ENCODE peak calls at places on chromosomes 16 and 17, in eight cellular contexts. One of them, this sample, is unnamed.

GRCh38 chr16:23302045-23302956 is at the start of gene SCNN1B:
- DNase-seq in gastrocnemius medialis: no peak
- DNase-seq in thoracic aorta: no peak
- DNase-seq in caudate nucleus: no peak
- DNase-seq in tibial artery: no peak
- DNase-seq in ascending aorta: no peak
- DNase-seq in WERI-Rb-1: peak; percentile 51
- DNase-seq in pancreas: peak; percentile 34
- DNase-seq in this sample: no peak

GRCh38 chr16:19883296-19883951 is 1.2 kb downstream of the GPRC5B start:
- DNase-seq in pancreas: peak; percentile 53
- DNase-seq in WERI-Rb-1: no peak
- DNase-seq in thoracic aorta: no peak
- DNase-seq in caudate nucleus: peak; percentile 89
- DNase-seq in gastrocnemius medialis: peak; percentile 67
- DNase-seq in ascending aorta: no peak
- DNase-seq in tibial artery: peak; percentile 35
- DNase-seq in this sample: peak; percentile 62

GRCh38 chr17:37847102-37847501 is 77.1 kb upstream of the TBC1D3K start:
- DNase-seq in caudate nucleus: no peak
- DNase-seq in WERI-Rb-1: no peak
- DNase-seq in thoracic aorta: no peak
- DNase-seq in gastrocnemius medialis: no peak
- DNase-seq in pancreas: no peak
- DNase-seq in ascending aorta: no peak
- DNase-seq in tibial artery: no peak
- DNase-seq in this sample: no peak

GRCh38 chr16:3190949-3191353 is 2.9 kb downstream of the OR1F1 start:
- DNase-seq in thoracic aorta: no peak
- DNase-seq in caudate nucleus: no peak
- DNase-seq in ascending aorta: no peak
- DNase-seq in gastrocnemius medialis: no peak
- DNase-seq in tibial artery: no peak
- DNase-seq in WERI-Rb-1: no peak
- DNase-seq in pancreas: no peak
- DNase-seq in this sample: no peak

GRCh38 chr17:16521070-16521727 is 29.2 kb upstream of the LRRC75A start:
- DNase-seq in tibial artery: peak; percentile 57
- DNase-seq in WERI-Rb-1: peak; percentile 71
- DNase-seq in thoracic aorta: no peak
- DNase-seq in ascending aorta: no peak
- DNase-seq in gastrocnemius medialis: peak; percentile 60
- DNase-seq in pancreas: peak; percentile 73
- DNase-seq in caudate nucleus: no peak
- DNase-seq in this sample: peak; percentile 73

GRCh38 chr16:81367821-81368220 is 53.1 kb downstream of the GAN start:
- DNase-seq in caudate nucleus: no peak
- DNase-seq in WERI-Rb-1: no peak
- DNase-seq in gastrocnemius medialis: no peak
- DNase-seq in thoracic aorta: no peak
- DNase-seq in ascending aorta: no peak
- DNase-seq in pancreas: no peak
- DNase-seq in tibial artery: no peak
- DNase-seq in this sample: no peak

GRCh38 chr17:28467456-28468025 is 5.9 kb upstream of the SLC13A2 start:
- DNase-seq in caudate nucleus: no peak
- DNase-seq in pancreas: no peak
- DNase-seq in WERI-Rb-1: no peak
- DNase-seq in gastrocnemius medialis: no peak
- DNase-seq in tibial artery: no peak
- DNase-seq in ascending aorta: no peak
- DNase-seq in thoracic aorta: no peak
- DNase-seq in this sample: no peak

GRCh38 chr16:11612110-11612981 is 25.6 kb upstream of the LITAF start:
- DNase-seq in thoracic aorta: no peak
- DNase-seq in tibial artery: no peak
- DNase-seq in WERI-Rb-1: no peak
- DNase-seq in pancreas: peak; percentile 70
- DNase-seq in caudate nucleus: no peak
- DNase-seq in gastrocnemius medialis: no peak
- DNase-seq in ascending aorta: no peak
- DNase-seq in this sample: no peak

GRCh38 chr17:65446838-65447526 is 114.5 kb downstream of the AXIN2 start:
- DNase-seq in ascending aorta: no peak
- DNase-seq in pancreas: no peak
- DNase-seq in WERI-Rb-1: no peak
- DNase-seq in thoracic aorta: no peak
- DNase-seq in gastrocnemius medialis: peak; percentile 23
- DNase-seq in tibial artery: peak; percentile 67
- DNase-seq in caudate nucleus: no peak
- DNase-seq in this sample: no peak

GRCh38 chr16:54180421-54181359 is 105.9 kb downstream of the IRX3 start:
- DNase-seq in gastrocnemius medialis: no peak
- DNase-seq in thoracic aorta: no peak
- DNase-seq in ascending aorta: no peak
- DNase-seq in pancreas: no peak
- DNase-seq in tibial artery: no peak
- DNase-seq in WERI-Rb-1: no peak
- DNase-seq in caudate nucleus: no peak
- DNase-seq in this sample: no peak

GRCh38 chr17:70517808-70518207 is 348.5 kb downstream of the KCNJ2 start:
- DNase-seq in pancreas: no peak
- DNase-seq in caudate nucleus: no peak
- DNase-seq in WERI-Rb-1: no peak
- DNase-seq in ascending aorta: no peak
- DNase-seq in tibial artery: no peak
- DNase-seq in gastrocnemius medialis: no peak
- DNase-seq in thoracic aorta: no peak
- DNase-seq in this sample: no peak

GRCh38 chr16:85187002-85187401 is 74.7 kb upstream of the CIBAR2 start:
- DNase-seq in tibial artery: no peak
- DNase-seq in pancreas: no peak
- DNase-seq in gastrocnemius medialis: peak; percentile 86
- DNase-seq in WERI-Rb-1: no peak
- DNase-seq in thoracic aorta: no peak
- DNase-seq in caudate nucleus: no peak
- DNase-seq in ascending aorta: no peak
- DNase-seq in this sample: no peak

GRCh38 chr16:21952040-21952792 is 945 bp upstream of the UQCRC2 start:
- DNase-seq in thoracic aorta: peak; percentile 28
- DNase-seq in tibial artery: peak; percentile 49
- DNase-seq in caudate nucleus: no peak
- DNase-seq in WERI-Rb-1: peak; percentile 61
- DNase-seq in ascending aorta: no peak
- DNase-seq in pancreas: peak; percentile 68
- DNase-seq in gastrocnemius medialis: peak; percentile 41
- DNase-seq in this sample: peak; percentile 60

GRCh38 chr17:79034931-79035485 is 11.0 kb downstream of the C1QTNF1 start:
- DNase-seq in WERI-Rb-1: no peak
- DNase-seq in thoracic aorta: no peak
- DNase-seq in gastrocnemius medialis: no peak
- DNase-seq in ascending aorta: no peak
- DNase-seq in tibial artery: no peak
- DNase-seq in caudate nucleus: no peak
- DNase-seq in pancreas: no peak
- DNase-seq in this sample: no peak

GRCh38 chr17:79036609-79037008 is 12.6 kb downstream of the C1QTNF1 start:
- DNase-seq in ascending aorta: no peak
- DNase-seq in pancreas: no peak
- DNase-seq in tibial artery: no peak
- DNase-seq in gastrocnemius medialis: no peak
- DNase-seq in thoracic aorta: no peak
- DNase-seq in WERI-Rb-1: peak; percentile 67
- DNase-seq in caudate nucleus: no peak
- DNase-seq in this sample: no peak

GRCh38 chr17:79035686-79036085 is 11.7 kb downstream of the C1QTNF1 start:
- DNase-seq in pancreas: no peak
- DNase-seq in tibial artery: no peak
- DNase-seq in thoracic aorta: no peak
- DNase-seq in caudate nucleus: no peak
- DNase-seq in gastrocnemius medialis: no peak
- DNase-seq in WERI-Rb-1: no peak
- DNase-seq in ascending aorta: no peak
- DNase-seq in this sample: no peak

GRCh38 chr17:79033741-79034501 is 10.0 kb downstream of the C1QTNF1 start:
- DNase-seq in caudate nucleus: no peak
- DNase-seq in gastrocnemius medialis: no peak
- DNase-seq in WERI-Rb-1: peak; percentile 71
- DNase-seq in tibial artery: no peak
- DNase-seq in thoracic aorta: no peak
- DNase-seq in pancreas: no peak
- DNase-seq in ascending aorta: no peak
- DNase-seq in this sample: peak; percentile 69

GRCh38 chr17:79036181-79036580 is 12.2 kb downstream of the C1QTNF1 start:
- DNase-seq in tibial artery: no peak
- DNase-seq in caudate nucleus: no peak
- DNase-seq in thoracic aorta: no peak
- DNase-seq in pancreas: no peak
- DNase-seq in ascending aorta: no peak
- DNase-seq in gastrocnemius medialis: no peak
- DNase-seq in WERI-Rb-1: no peak
- DNase-seq in this sample: no peak
- H3K27ac ChIP-seq in tibial artery: peak overlapping the region; percentile 34
- H3K27ac ChIP-seq in caudate nucleus: no peak overlapping the region
- H3K27ac ChIP-seq in thoracic aorta: peak overlapping the region; percentile 54
- H3K27ac ChIP-seq in pancreas: no peak overlapping the region
- H3K27ac ChIP-seq in ascending aorta: peak overlapping the region; percentile 66
- H3K27ac ChIP-seq in gastrocnemius medialis: peak overlapping the region; percentile 20
- H3K27ac ChIP-seq in WERI-Rb-1: peak overlapping the region; percentile 56
- H3K27ac ChIP-seq in this sample: no peak overlapping the region

GRCh38 chr17:1715803-1716075 is 5.6 kb upstream of the TLCD2 start:
- DNase-seq in ascending aorta: no peak
- DNase-seq in thoracic aorta: no peak
- DNase-seq in tibial artery: no peak
- DNase-seq in gastrocnemius medialis: no peak
- DNase-seq in WERI-Rb-1: no peak
- DNase-seq in pancreas: no peak
- DNase-seq in caudate nucleus: no peak
- DNase-seq in this sample: no peak
- H3K27ac ChIP-seq in ascending aorta: peak overlapping the region; percentile 100
- H3K27ac ChIP-seq in thoracic aorta: peak overlapping the region; percentile 99
- H3K27ac ChIP-seq in tibial artery: peak overlapping the region; percentile 98
- H3K27ac ChIP-seq in gastrocnemius medialis: peak overlapping the region; percentile 100
- H3K27ac ChIP-seq in WERI-Rb-1: no peak overlapping the region
- H3K27ac ChIP-seq in pancreas: peak overlapping the region; percentile 80
- H3K27ac ChIP-seq in caudate nucleus: peak overlapping the region; percentile 97
- H3K27ac ChIP-seq in this sample: peak overlapping the region; percentile 89

GRCh38 chr17:78284146-78284545 is 52.7 kb downstream of the TMEM235 start:
- DNase-seq in gastrocnemius medialis: no peak
- DNase-seq in caudate nucleus: no peak
- DNase-seq in WERI-Rb-1: no peak
- DNase-seq in ascending aorta: no peak
- DNase-seq in pancreas: no peak
- DNase-seq in tibial artery: no peak
- DNase-seq in thoracic aorta: no peak
- DNase-seq in this sample: no peak
- H3K27ac ChIP-seq in gastrocnemius medialis: no peak overlapping the region
- H3K27ac ChIP-seq in caudate nucleus: no peak overlapping the region
- H3K27ac ChIP-seq in WERI-Rb-1: no peak overlapping the region
- H3K27ac ChIP-seq in ascending aorta: no peak overlapping the region
- H3K27ac ChIP-seq in pancreas: no peak overlapping the region
- H3K27ac ChIP-seq in tibial artery: no peak overlapping the region
- H3K27ac ChIP-seq in thoracic aorta: no peak overlapping the region
- H3K27ac ChIP-seq in this sample: no peak overlapping the region

GRCh38 chr17:79587421-79587820 is 23.4 kb downstream of the RBFOX3 start:
- DNase-seq in gastrocnemius medialis: no peak
- DNase-seq in thoracic aorta: no peak
- DNase-seq in ascending aorta: no peak
- DNase-seq in caudate nucleus: no peak
- DNase-seq in pancreas: no peak
- DNase-seq in WERI-Rb-1: no peak
- DNase-seq in tibial artery: no peak
- DNase-seq in this sample: no peak

GRCh38 chr17:79591014-79591590 is 19.7 kb downstream of the RBFOX3 start:
- DNase-seq in thoracic aorta: no peak
- DNase-seq in gastrocnemius medialis: no peak
- DNase-seq in caudate nucleus: no peak
- DNase-seq in WERI-Rb-1: no peak
- DNase-seq in ascending aorta: no peak
- DNase-seq in pancreas: no peak
- DNase-seq in tibial artery: no peak
- DNase-seq in this sample: no peak

GRCh38 chr17:79587945-79588344 is 22.9 kb downstream of the RBFOX3 start:
- DNase-seq in gastrocnemius medialis: no peak
- DNase-seq in ascending aorta: no peak
- DNase-seq in WERI-Rb-1: no peak
- DNase-seq in tibial artery: no peak
- DNase-seq in caudate nucleus: no peak
- DNase-seq in thoracic aorta: no peak
- DNase-seq in pancreas: no peak
- DNase-seq in this sample: no peak

GRCh38 chr17:79591695-79592094 is 19.2 kb downstream of the RBFOX3 start:
- DNase-seq in thoracic aorta: no peak
- DNase-seq in gastrocnemius medialis: no peak
- DNase-seq in tibial artery: no peak
- DNase-seq in WERI-Rb-1: no peak
- DNase-seq in caudate nucleus: no peak
- DNase-seq in pancreas: no peak
- DNase-seq in ascending aorta: no peak
- DNase-seq in this sample: no peak

GRCh38 chr17:79589669-79590270 is 21.1 kb downstream of the RBFOX3 start:
- DNase-seq in pancreas: no peak
- DNase-seq in caudate nucleus: no peak
- DNase-seq in tibial artery: no peak
- DNase-seq in thoracic aorta: no peak
- DNase-seq in WERI-Rb-1: no peak
- DNase-seq in ascending aorta: no peak
- DNase-seq in gastrocnemius medialis: no peak
- DNase-seq in this sample: no peak
- H3K27ac ChIP-seq in pancreas: no peak overlapping the region
- H3K27ac ChIP-seq in caudate nucleus: no peak overlapping the region
- H3K27ac ChIP-seq in tibial artery: no peak overlapping the region
- H3K27ac ChIP-seq in thoracic aorta: no peak overlapping the region
- H3K27ac ChIP-seq in WERI-Rb-1: no peak overlapping the region
- H3K27ac ChIP-seq in ascending aorta: no peak overlapping the region
- H3K27ac ChIP-seq in gastrocnemius medialis: no peak overlapping the region
- H3K27ac ChIP-seq in this sample: no peak overlapping the region

DNA sequence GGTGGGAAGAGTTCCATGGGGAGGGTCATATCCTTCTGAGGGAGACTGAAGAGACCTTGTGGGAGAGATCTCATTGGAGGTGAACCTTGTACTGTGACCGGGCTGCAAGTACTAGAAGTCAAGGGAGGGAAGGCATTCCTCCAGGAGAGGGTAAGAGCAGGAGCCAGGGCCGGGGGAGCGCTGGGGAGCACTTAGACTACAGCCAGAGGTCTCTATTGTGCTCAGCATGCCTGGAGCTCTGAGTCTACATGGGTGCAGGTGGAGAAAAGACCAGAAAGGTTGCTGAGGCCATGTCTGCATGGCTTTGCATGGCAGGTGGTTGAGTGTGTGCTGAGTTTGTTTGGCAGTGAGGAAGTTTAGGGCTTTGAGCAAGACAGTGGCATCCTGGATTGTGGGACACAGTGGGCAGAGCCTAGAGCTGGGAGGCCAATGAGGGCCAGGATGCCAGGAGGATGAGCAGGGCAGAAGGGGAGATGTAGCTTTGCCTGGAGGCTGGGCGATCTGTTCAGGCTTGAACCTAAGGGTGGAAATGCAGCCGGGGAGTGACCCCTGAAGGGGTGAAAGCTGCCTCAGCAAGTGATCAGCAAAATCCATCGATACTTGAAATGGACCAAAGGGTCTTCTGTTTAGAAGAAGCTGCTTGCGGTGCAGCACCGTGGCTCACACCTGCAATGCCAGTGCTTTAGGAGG is 317.4 kb upstream of the TNRC6C start:
- DNase-seq in pancreas: no peak
- DNase-seq in ascending aorta: no peak
- DNase-seq in caudate nucleus: no peak
- DNase-seq in WERI-Rb-1: no peak
- DNase-seq in thoracic aorta: no peak
- DNase-seq in gastrocnemius medialis: no peak
- DNase-seq in tibial artery: no peak
- DNase-seq in this sample: no peak
- H3K27ac ChIP-seq in pancreas: no peak overlapping the region
- H3K27ac ChIP-seq in ascending aorta: no peak overlapping the region
- H3K27ac ChIP-seq in caudate nucleus: no peak overlapping the region
- H3K27ac ChIP-seq in WERI-Rb-1: no peak overlapping the region
- H3K27ac ChIP-seq in thoracic aorta: no peak overlapping the region
- H3K27ac ChIP-seq in gastrocnemius medialis: no peak overlapping the region
- H3K27ac ChIP-seq in tibial artery: no peak overlapping the region
- H3K27ac ChIP-seq in this sample: no peak overlapping the region